ENCODE peak calls at places on chromosome 20, in four cellular contexts. E is activated CD4-positive, CD25-positive, alpha-beta regulatory T cell; S is EL; P is AG09309. Z is an unnamed sample.

GRCh38 chr20:51380401-51381385 is 161.8 kb downstream of the NFATC2 start:
- DNase-seq in E (no peak), S (no peak), P (no peak), Z (no peak)

GRCh38 chr20:63090682-63091571 is 84.2 kb upstream of the BHLHE23 start:
- DNase-seq in E (no peak), S (no peak), P (no peak), Z (no peak)

GRCh38 chr20:10982692-10983091 is 308.9 kb upstream of the JAG1 start:
- DNase-seq in E (no peak), S (peak; percentile 94), P (peak; percentile 64), Z (peak; percentile 85)

GRCh38 chr20:14951707-14952106 is 614.3 kb upstream of the FLRT3 start:
- DNase-seq in E (no peak), S (peak; percentile 33), P (peak; percentile 5), Z (peak; percentile 42)

GRCh38 chr20:57030611-57031600 is 235.5 kb downstream of the BMP7 start:
- DNase-seq in E (no peak), S (peak; percentile 93), P (peak; percentile 60), Z (no peak)

GRCh38 chr20:53707341-53708102 is 113.9 kb upstream of the ZNF217 start:
- DNase-seq in E (no peak), S (peak; percentile 66), P (no peak), Z (no peak)

GRCh38 chr20:48957521-48957920 is 36.0 kb downstream of the ARFGEF2 start:
- DNase-seq in E (no peak), S (no peak), P (no peak), Z (no peak)

GRCh38 chr20:44946266-44946852 is 13.8 kb downstream of the TOMM34 start:
- DNase-seq in E (no peak), S (no peak), P (no peak), Z (no peak)

GRCh38 chr20:16609066-16609465 is 35.8 kb upstream of the KIF16B start:
- DNase-seq in E (no peak), S (no peak), P (no peak), Z (no peak)

GRCh38 chr20:16974855-16975162 is 226.7 kb downstream of the OTOR start:
- DNase-seq in E (no peak), S (no peak), P (no peak), Z (no peak)

GRCh38 chr20:17557675-17558006 is 12.2 kb upstream of the DSTN start:
- DNase-seq in E (no peak), S (peak; percentile 67), P (no peak), Z (no peak)

GRCh38 chr20:59385461-59385860 is 85.0 kb downstream of the EDN3 start:
- DNase-seq in E (no peak), S (no peak), P (no peak), Z (no peak)

GRCh38 chr20:39939241-39939865 is 749.7 kb downstream of the MAFB start:
- DNase-seq in E (no peak), S (peak; percentile 49), P (no peak), Z (no peak)

GRCh38 chr20:25314497-25315417 is 66.9 kb downstream of the PYGB start:
- DNase-seq in E (no peak), S (no peak), P (no peak), Z (no peak)

GRCh38 chr20:16004108-16004854 is 569.0 kb downstream of the KIF16B start:
- DNase-seq in E (no peak), S (no peak), P (no peak), Z (no peak)

GRCh38 chr20:39800548-39800947 is 838.4 kb downstream of the DHX35 start:
- DNase-seq in E (no peak), S (peak; percentile 47), P (peak; percentile 46), Z (peak; percentile 36)

GRCh38 chr20:17558154-17558940 is 11.5 kb upstream of the DSTN start:
- DNase-seq in E (no peak), S (peak; percentile 91), P (peak; percentile 69), Z (peak; percentile 92)

GRCh38 chr20:9051508-9051907 is 17.4 kb upstream of the PLCB4 start:
- DNase-seq in E (no peak), S (peak; percentile 97), P (peak; percentile 89), Z (peak; percentile 94)

GRCh38 chr20:10689385-10689784 is 15.6 kb upstream of the JAG1 start:
- DNase-seq in E (no peak), S (no peak), P (no peak), Z (no peak)

GRCh38 chr20:49583669-49584417 is 15.9 kb upstream of the PTGIS start:
- DNase-seq in E (no peak), S (peak; percentile 70), P (peak; percentile 73), Z (peak; percentile 77)

GRCh38 chr20:58741384-58741783 is 48.8 kb downstream of the NPEPL1 start:
- DNase-seq in E (no peak), S (no peak), P (no peak), Z (no peak)

GRCh38 chr20:12012241-12013222 is 94.8 kb downstream of the BTBD3 start:
- DNase-seq in E (no peak), S (peak; percentile 45), P (no peak), Z (peak; percentile 4)

GRCh38 chr20:50844430-50845100 is 49.7 kb downstream of the BCAS4 start:
- DNase-seq in E (no peak), S (peak; percentile 80), P (no peak), Z (no peak)

GRCh38 chr20:47809161-47809560 is 23.9 kb upstream of the SULF2 start:
- DNase-seq in E (no peak), S (no peak), P (no peak), Z (no peak)

GRCh38 chr20:434221-434620 is 26.1 kb downstream of the RBCK1 start:
- DNase-seq in E (no peak), S (no peak), P (no peak), Z (no peak)

GRCh38 chr20:51093240-51093763 is 70.4 kb upstream of the KCNG1 start:
- DNase-seq in E (no peak), S (no peak), P (no peak), Z (no peak)

GRCh38 chr20:36672991-36673390 is 27.0 kb upstream of the SLA2 start:
- DNase-seq in E (no peak), S (no peak), P (no peak), Z (no peak)

GRCh38 chr20:10659651-10660601 is 13.9 kb downstream of the JAG1 start:
- DNase-seq in E (no peak), S (no peak), P (no peak), Z (no peak)

Z was measured in GM04503.